ENCODE peak calls at places on chromosomes 7 and 10, in eight cellular contexts. W is tibial nerve, E is K562, X is A673, V is mucosa of descending colon, B is heart right ventricle, Y is H1, K is hepatocyte. N is an unnamed sample. For H3K4me1, the result is how much of the 10 kb centered on the place peaks cover.

GRCh38 chr7:35494407-35494806 is 200.5 kb downstream of the HERPUD2 start:
- DNase-seq in Y (no peak), W (no peak), B (no peak), V (no peak), E (no peak), X (no peak), K (no peak), N (no peak)

GRCh38 chr10:77197544-77197943 is 440.1 kb downstream of the KCNMA1 start:
- DNase-seq in W (no peak), X (no peak), B (no peak), K (no peak), Y (no peak), V (no peak), E (no peak), N (no peak)

GRCh38 chr10:112906945-112907344 is 43.1 kb upstream of the TCF7L2 start:
- DNase-seq in E (no peak), X (no peak), B (no peak), W (no peak), Y (no peak), V (no peak), K (no peak), N (peak)

GRCh38 chr7:39911167-39911566 is 38.9 kb upstream of the CDK13 start:
- DNase-seq in W (no peak), K (no peak), B (no peak), Y (peak), X (no peak), V (no peak), E (no peak), N (no peak)

GRCh38 chr10:110780704-110781103 is 91.0 kb upstream of the PDCD4 start:
- DNase-seq in E (no peak), B (peak), K (no peak), X (no peak), W (no peak), Y (no peak), V (no peak), N (no peak)

GRCh38 chr7:28096713-28097112 is 83.9 kb downstream of the JAZF1 start:
- DNase-seq in B (no peak), X (peak), V (peak), W (peak), Y (no peak), E (peak), K (peak), N (peak)

GRCh38 chr7:78039791-78040776 is 241.5 kb downstream of the PHTF2 start:
- DNase-seq in X (peak), E (peak), B (peak), V (peak), K (no peak), W (no peak), Y (peak), N (peak)

GRCh38 chr10:3126249-3126648 is 46.3 kb downstream of the PITRM1 start:
- DNase-seq in V (no peak), K (no peak), W (no peak), B (no peak), Y (no peak), X (no peak), E (no peak), N (no peak)

GRCh38 chr7:155738652-155739537 is 73.4 kb downstream of the SHH start:
- DNase-seq in X (peak), K (peak), W (peak), V (peak), Y (no peak), B (peak), E (peak), N (peak)

GRCh38 chr10:48439581-48440041 is 133.1 kb downstream of the MAPK8 start:
- DNase-seq in K (peak), X (no peak), Y (no peak), W (no peak), E (no peak), V (peak), B (no peak), N (no peak)

GRCh38 chr10:9635691-9636090 is 1382.0 kb upstream of the CELF2 start:
- DNase-seq in E (no peak), W (no peak), X (no peak), Y (no peak), V (no peak), B (no peak), K (no peak), N (no peak)

DNA sequence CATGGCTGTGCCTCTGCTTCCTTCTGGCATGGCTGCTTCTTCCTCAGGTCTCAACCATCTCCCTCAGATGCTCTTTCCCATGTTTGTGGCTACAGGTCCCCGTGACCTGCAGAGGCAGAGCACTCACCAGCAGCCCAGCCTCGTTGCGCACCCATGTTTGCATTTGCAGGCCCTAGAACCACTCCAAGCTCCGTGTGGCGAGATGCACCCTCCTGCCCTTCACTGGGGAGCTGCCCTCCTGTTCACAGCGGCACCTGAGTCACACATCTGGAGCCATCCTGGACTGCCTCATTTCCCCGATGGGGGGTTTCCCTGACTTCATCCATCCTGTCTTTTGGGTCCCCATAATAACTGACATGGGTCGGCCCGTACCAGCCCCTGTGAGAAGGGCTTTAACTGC is 35.9 kb downstream of the EGFR start:
- DNase-seq in B (no peak), K (no peak), V (no peak), E (no peak), X (no peak), Y (no peak), W (no peak), N (no peak)
- H3K4me1 ChIP-seq in B (under half), K (under half), V (under half), E (under half), X (under half), Y (under half), W (half or more), N (under half)

GRCh38 chr7:99994819-99995218 is 19.0 kb upstream of the AZGP1 start:
- DNase-seq in E (no peak), Y (no peak), W (no peak), K (no peak), B (no peak), X (no peak), V (no peak), N (no peak)

GRCh38 chr7:100000239-100000638 is 15.2 kb upstream of the ZKSCAN1 start:
- DNase-seq in K (no peak), W (no peak), V (no peak), X (no peak), E (no peak), Y (no peak), B (no peak), N (no peak)

GRCh38 chr7:99996755-99997544 is 18.4 kb upstream of the ZKSCAN1 start:
- DNase-seq in X (no peak), B (no peak), V (no peak), K (no peak), W (no peak), E (no peak), Y (no peak), N (no peak)

GRCh38 chr7:99992330-99993037 is 16.7 kb upstream of the AZGP1 start:
- DNase-seq in E (no peak), V (no peak), K (no peak), W (no peak), X (no peak), B (peak), Y (no peak), N (no peak)

DNA sequence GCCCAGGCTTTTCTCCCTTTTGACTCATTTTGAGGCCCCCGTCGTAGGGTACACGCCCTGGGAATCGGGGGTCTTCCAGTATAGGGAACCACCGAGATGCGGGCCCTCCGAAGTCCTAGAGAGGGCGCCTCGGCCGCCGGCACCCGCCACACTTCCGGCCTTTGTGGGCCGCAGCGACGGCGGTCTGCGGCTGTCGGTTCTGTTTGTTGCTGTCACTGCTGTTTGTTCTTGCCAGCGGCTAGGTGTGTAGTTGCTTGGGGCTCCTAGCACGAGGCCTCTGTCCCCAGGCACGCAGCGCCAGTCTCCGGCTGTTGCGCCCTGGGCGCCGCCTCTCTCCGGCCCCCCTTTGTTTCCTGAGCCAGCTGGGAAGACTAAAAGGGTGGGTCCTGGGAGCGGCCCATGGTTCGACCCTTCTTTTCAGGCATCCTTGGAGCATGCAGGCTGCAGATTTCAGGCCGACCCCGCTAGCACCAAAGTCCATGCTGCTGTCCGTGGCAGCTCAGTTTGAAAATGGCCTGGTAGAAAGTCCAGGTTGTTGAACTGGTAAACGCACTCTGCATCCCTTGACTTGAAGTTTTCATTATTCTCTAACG is 17.8 kb upstream of the ZKSCAN1 start:
- DNase-seq in V (peak), B (peak), Y (peak), X (peak), W (no peak), K (peak), E (no peak), N (peak)
- TF ChIP-seq CTCF in V (no peak), B (peak), Y (peak), X (peak), W (peak), K (no peak), E (no peak), N (peak)

GRCh38 chr10:71636588-71636987 is 83.0 kb downstream of the C10orf105 start:
- DNase-seq in E (no peak), X (no peak), V (no peak), Y (no peak), W (no peak), B (no peak), K (no peak), N (no peak)
- H3K4me1 ChIP-seq in E (half or more), X (under half), V (under half), Y (under half), W (under half), B (under half), K (under half), N (under half)

GRCh38 chr10:103748020-103748419 is 107.4 kb downstream of the SH3PXD2A start:
- DNase-seq in B (no peak), E (no peak), K (no peak), X (no peak), Y (no peak), V (peak), W (no peak), N (no peak)

GRCh38 chr10:103747193-103747865 is 108.0 kb downstream of the SH3PXD2A start:
- DNase-seq in V (no peak), B (no peak), E (no peak), X (no peak), W (no peak), Y (no peak), K (no peak), N (no peak)

GRCh38 chr10:103742779-103743178 is 112.6 kb downstream of the SH3PXD2A start:
- DNase-seq in X (no peak), Y (no peak), E (no peak), V (no peak), W (no peak), K (no peak), B (no peak), N (no peak)

GRCh38 chr10:103746598-103746997 is 108.8 kb downstream of the SH3PXD2A start:
- DNase-seq in B (no peak), E (no peak), Y (no peak), V (no peak), W (no peak), X (no peak), K (no peak), N (no peak)

GRCh38 chr10:103745264-103746247 is 109.8 kb downstream of the SH3PXD2A start:
- DNase-seq in W (no peak), Y (no peak), B (no peak), E (no peak), V (no peak), X (peak), K (peak), N (no peak)
- TF ChIP-seq CTCF in W (no peak), Y (peak), B (no peak), E (no peak), V (no peak), X (no peak), K (no peak), N (no peak)

DNA sequence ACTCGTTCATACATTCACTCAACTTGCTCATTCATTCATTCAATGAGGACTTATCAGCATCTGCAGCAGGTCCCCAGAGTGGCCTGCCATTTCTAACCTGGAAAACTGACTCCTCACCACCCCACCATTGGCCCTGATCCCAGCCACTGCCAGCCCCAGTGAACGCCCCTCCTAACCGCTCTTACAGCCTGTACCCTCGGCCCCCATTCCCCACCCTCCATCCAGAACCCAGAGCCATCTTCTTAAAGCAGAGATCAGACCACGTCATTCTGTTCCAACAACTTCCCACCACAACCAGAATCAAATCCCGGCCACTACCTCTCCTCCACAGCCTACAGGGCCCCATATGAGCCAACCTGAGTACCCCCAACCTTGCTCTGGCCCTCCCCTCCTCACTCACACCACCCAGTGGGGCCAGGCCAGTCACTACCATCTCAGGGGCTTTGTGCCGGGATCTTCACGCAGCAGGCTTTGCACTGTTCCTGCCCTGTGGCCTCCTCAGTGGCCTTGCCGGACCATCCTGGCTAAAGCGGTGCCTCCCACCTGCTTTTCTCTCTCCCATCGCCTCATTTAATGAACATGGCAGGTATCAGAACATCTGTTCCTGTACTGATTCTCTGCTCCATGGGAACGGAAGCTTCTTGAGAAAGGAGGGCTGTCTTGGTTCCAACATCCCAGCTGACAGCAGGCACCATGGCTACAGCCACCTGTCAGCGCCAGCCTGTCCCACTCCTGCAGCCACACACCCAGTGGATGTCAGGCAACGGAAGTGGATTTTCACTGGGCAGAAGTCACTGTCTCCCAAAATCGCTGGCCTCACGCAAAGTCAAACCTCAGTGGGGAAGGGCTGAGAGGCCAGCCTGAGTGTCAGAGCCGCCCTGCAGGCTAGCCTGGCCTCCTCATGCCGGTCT is 45.4 kb downstream of the FAM53B start:
- DNase-seq in K (no peak), V (no peak), E (no peak), W (no peak), X (no peak), B (no peak), Y (no peak), N (no peak)
- H3K4me1 ChIP-seq in K (under half), V (under half), E (under half), W (half or more), X (under half), B (half or more), Y (under half), N (under half)

DNA sequence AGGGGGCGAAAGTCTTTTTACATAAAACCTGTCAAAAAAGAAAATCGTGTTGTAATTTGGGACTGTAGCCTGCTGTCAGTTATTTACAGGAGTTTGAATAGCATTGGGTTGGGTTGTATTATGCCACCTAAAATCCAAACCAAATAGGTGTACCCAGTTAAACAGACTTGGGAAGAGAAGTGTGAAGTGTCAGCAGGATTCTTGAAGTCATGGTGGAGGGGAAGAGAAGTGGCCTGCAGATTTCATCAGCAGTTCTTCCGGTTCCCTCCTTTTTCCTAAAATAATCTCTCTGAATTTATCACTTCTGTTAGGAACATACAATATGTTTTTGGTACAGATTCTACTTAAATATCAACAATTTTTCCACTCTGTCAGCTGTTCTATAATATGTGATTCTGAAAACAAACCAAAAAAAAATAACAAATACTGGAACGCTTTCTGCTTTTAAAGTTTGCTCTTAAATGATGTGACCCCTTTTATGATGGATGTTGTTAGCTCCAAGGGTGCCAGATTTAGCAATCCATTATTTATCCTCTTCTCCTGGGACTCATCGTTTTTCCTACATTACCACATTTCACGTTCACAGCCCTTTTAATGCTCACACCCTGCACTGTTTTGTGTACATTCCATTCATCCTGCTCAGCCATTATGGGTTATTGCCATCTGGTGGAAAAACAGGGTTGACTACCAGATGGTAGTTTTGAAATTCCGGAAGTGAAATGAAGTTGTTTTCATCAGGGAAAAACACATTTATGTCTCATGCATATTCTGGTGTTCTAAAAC is 18.7 kb upstream of the ARHGAP12 start:
- DNase-seq in X (peak), K (peak), B (no peak), Y (no peak), W (peak), V (peak), E (peak), N (no peak)
- TF ChIP-seq CTCF in X (peak), K (peak), B (peak), Y (no peak), W (peak), V (no peak), E (peak), N (peak)

GRCh38 chr7:46150202-46150601 is 229.1 kb upstream of the IGFBP3 start:
- DNase-seq in K (no peak), W (no peak), V (no peak), Y (no peak), B (no peak), X (no peak), E (no peak), N (no peak)
- H3K4me1 ChIP-seq in K (under half), W (under half), V (under half), Y (under half), B (under half), X (under half), E (under half), N (under half)

GRCh38 chr10:60006046-60006445 is 99.7 kb upstream of the CCDC6 start:
- DNase-seq in E (no peak), X (no peak), V (no peak), K (no peak), Y (no peak), B (no peak), W (no peak), N (no peak)

GRCh38 chr10:60003709-60004191 is 97.4 kb upstream of the CCDC6 start:
- DNase-seq in V (no peak), Y (no peak), X (no peak), W (no peak), E (peak), B (no peak), K (no peak), N (no peak)

GRCh38 chr10:60009316-60009715 is 103.0 kb upstream of the CCDC6 start:
- DNase-seq in V (no peak), W (no peak), X (no peak), Y (no peak), K (no peak), E (no peak), B (no peak), N (no peak)

GRCh38 chr10:60008816-60009215 is 102.5 kb upstream of the CCDC6 start:
- DNase-seq in W (no peak), E (no peak), V (no peak), X (no peak), B (no peak), K (no peak), Y (no peak), N (no peak)
- TF ChIP-seq CTCF in W (no peak), E (no peak), V (no peak), X (no peak), B (no peak), K (no peak), Y (no peak), N (no peak)

DNA sequence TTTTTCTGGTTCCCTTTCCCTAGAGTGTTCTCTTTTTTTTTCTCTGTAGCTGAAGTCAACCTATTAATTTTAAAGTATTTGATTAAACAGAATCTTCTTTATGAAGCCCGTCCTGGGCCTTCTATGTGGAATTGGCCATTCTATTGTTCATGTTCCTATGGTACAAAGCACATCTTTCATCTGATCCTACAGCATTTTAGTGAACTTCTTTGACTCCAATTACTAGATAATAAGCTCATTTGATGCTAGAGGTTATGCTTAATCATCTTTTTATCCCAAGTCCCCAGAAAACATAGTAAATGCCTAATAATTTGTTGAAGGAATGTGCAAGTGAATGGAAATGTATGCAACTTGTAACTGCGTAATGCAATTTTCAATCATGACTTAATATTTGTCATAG is 472.0 kb upstream of the KLF6 start:
- DNase-seq in B (no peak), V (no peak), X (no peak), Y (no peak), W (no peak), K (no peak), E (no peak), N (no peak)
- H3K4me1 ChIP-seq in B (under half), V (under half), X (under half), Y (under half), W (under half), K (under half), E (under half), N (under half)

GRCh38 chr10:124913167-124913566 is 28.8 kb upstream of the ZRANB1 start:
- DNase-seq in K (no peak), Y (no peak), B (no peak), V (no peak), W (no peak), X (no peak), E (no peak), N (no peak)

GRCh38 chr10:124912052-124912435 is 29.9 kb upstream of the ZRANB1 start:
- DNase-seq in E (no peak), B (no peak), V (no peak), W (no peak), K (no peak), X (no peak), Y (no peak), N (no peak)

GRCh38 chr10:124909563-124909962 is 32.4 kb upstream of the ZRANB1 start:
- DNase-seq in K (no peak), V (no peak), W (no peak), X (no peak), Y (no peak), E (no peak), B (no peak), N (no peak)

GRCh38 chr10:124912487-124912886 is 29.4 kb upstream of the ZRANB1 start:
- DNase-seq in V (no peak), E (no peak), K (no peak), B (no peak), W (no peak), X (no peak), Y (no peak), N (no peak)

GRCh38 chr10:124911124-124912051 is 30.5 kb upstream of the ZRANB1 start:
- DNase-seq in B (no peak), K (no peak), V (no peak), W (peak), E (peak), X (no peak), Y (no peak), N (no peak)
- TF ChIP-seq CTCF in B (no peak), K (no peak), V (no peak), W (no peak), E (peak), X (no peak), Y (no peak), N (no peak)

N was measured in BE2C.